ENCODE peak calls at places on chromosomes 6 and 20, in nine cellular contexts. O, I, E, V, U, J, R, F and H are unnamed samples.

GRCh38 chr6:7727150-7727950 is 1.5 kb downstream of the BMP6 start:
- DNase-seq in V (no peak), J (peak; percentile 32), I (no peak), U (peak; percentile 16), O (no peak), F (peak; percentile 21), R (peak; percentile 75), E (no peak), H (no peak)

GRCh38 chr6:41914869-41915268 is 6.1 kb downstream of the MED20 start:
- DNase-seq in V (no peak), U (no peak), I (no peak), F (no peak), O (no peak), E (no peak), J (no peak), R (no peak), H (no peak)

GRCh38 chr6:82270791-82271392 is 23.3 kb upstream of the IBTK start:
- DNase-seq in U (peak; percentile 21), F (peak; percentile 53), V (no peak), R (no peak), E (no peak), I (peak; percentile 40), O (no peak), J (peak; percentile 36), H (no peak)

GRCh38 chr6:81909981-81910910 is 157.8 kb upstream of the TENT5A start:
- DNase-seq in U (no peak), O (no peak), F (no peak), V (no peak), I (no peak), E (no peak), R (no peak), J (no peak), H (no peak)

GRCh38 chr20:6299451-6299850 is 176.6 kb upstream of the FERMT1 start:
- DNase-seq in F (no peak), I (no peak), U (no peak), O (no peak), V (no peak), E (no peak), R (no peak), J (no peak), H (no peak)

GRCh38 chr6:38012573-38012972 is 193.0 kb downstream of the ZFAND3 start:
- DNase-seq in U (peak; percentile 30), F (peak; percentile 11), V (no peak), E (no peak), R (no peak), J (peak; percentile 47), O (no peak), I (peak; percentile 47), H (no peak)

GRCh38 chr20:10171864-10172751 is 46.5 kb upstream of the SNAP25 start:
- DNase-seq in I (no peak), E (peak; percentile 27), O (no peak), V (peak; percentile 40), J (peak; percentile 84), U (peak; percentile 9), R (peak; percentile 87), F (no peak), H (no peak)

GRCh38 chr6:100171533-100172321 is 177.7 kb upstream of the MCHR2 start:
- DNase-seq in R (no peak), I (no peak), J (no peak), O (no peak), F (no peak), V (no peak), E (no peak), U (peak; percentile 90), H (no peak)

GRCh38 chr6:42224222-42225042 is 6.8 kb upstream of the MRPS10 start:
- DNase-seq in F (no peak), R (no peak), O (no peak), J (peak; percentile 88), U (peak; percentile 94), I (peak; percentile 50), V (no peak), E (no peak), H (no peak)

GRCh38 chr20:12040261-12040660 is 122.6 kb downstream of the BTBD3 start:
- DNase-seq in F (no peak), U (no peak), E (no peak), I (no peak), J (no peak), V (no peak), O (no peak), R (no peak), H (no peak)

DNA sequence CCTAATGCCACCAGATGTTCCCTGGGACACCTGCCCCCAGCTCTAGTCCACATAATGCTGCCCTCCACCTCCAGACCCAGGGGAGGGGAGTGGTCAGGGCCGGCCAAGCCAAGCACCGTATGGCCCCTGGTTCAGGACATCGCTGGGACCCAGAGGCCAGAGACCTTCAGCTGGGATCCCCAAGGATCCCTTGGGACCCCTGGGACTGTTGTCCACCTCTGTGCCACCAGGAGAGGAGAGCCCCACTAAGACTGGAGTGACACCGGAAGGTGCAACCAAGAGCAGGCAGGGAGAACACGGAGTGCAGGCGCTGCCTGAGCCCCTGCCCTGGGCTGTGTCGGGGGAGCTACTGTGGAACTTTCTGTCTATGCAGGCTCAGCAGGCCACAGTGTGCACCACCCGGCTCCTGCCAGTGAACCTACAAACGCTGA is 43.6 kb downstream of the CTCFL start:
- DNase-seq in R (no peak), V (no peak), J (no peak), F (peak; percentile 78), O (no peak), I (no peak), E (no peak), U (no peak), H (no peak)
- H3K4me1 ChIP-seq in R (no peaks in the 10 kb centered on the region), V (no peaks in the 10 kb centered on the region), J (no peaks in the 10 kb centered on the region), F (peaks cover 67% of the 10 kb centered on the region), O (no peaks in the 10 kb centered on the region), I (peaks cover 14% of the 10 kb centered on the region), E (no peaks in the 10 kb centered on the region), U (no peaks in the 10 kb centered on the region), H (peaks cover under 1% of the 10 kb centered on the region)

DNA sequence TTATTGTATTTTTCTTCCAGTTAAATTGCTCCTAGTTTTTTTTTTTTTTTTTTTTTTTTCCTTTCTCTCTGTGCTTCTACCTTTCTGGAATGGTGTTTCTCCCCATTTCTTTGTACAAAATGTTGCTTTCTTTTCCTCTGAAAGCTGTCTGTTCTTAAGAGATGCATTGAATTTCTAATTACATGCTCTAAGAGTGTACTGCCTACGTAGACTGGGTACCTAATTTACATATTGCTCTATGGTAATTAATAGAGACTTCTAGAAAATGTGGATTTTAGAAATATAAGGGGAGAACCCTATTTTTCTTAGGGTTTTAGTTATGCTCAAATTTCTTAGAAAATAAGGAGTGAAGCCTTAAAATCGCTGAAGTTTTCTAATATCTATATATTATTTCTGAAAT is 13.8 kb downstream of the KCNQ5 start:
- DNase-seq in J (no peak), R (no peak), I (no peak), F (no peak), E (no peak), U (no peak), O (no peak), V (no peak), H (no peak)
- H3K4me3 ChIP-seq in J (no peak overlapping the region), R (no peak overlapping the region), I (no peak overlapping the region), F (no peak overlapping the region), E (no peak overlapping the region), U (no peak overlapping the region), O (no peak overlapping the region), V (no peak overlapping the region), H (no peak overlapping the region)

GRCh38 chr20:51507357-51508036 is 35.0 kb downstream of the NFATC2 start:
- DNase-seq in J (no peak), O (no peak), I (no peak), E (no peak), U (no peak), F (no peak), V (no peak), R (no peak), H (no peak)

GRCh38 chr20:51508158-51508557 is 34.4 kb downstream of the NFATC2 start:
- DNase-seq in V (no peak), R (no peak), J (no peak), E (no peak), O (no peak), I (no peak), F (no peak), U (no peak), H (no peak)

GRCh38 chr20:51503376-51503775 is 39.1 kb downstream of the NFATC2 start:
- DNase-seq in R (no peak), U (no peak), F (no peak), E (no peak), J (no peak), I (no peak), V (no peak), O (no peak), H (no peak)

GRCh38 chr20:51506527-51507356 is 35.8 kb downstream of the NFATC2 start:
- DNase-seq in R (no peak), J (no peak), V (no peak), F (no peak), I (no peak), E (no peak), O (no peak), U (no peak), H (no peak)

GRCh38 chr20:51505566-51505965 is 37.0 kb downstream of the NFATC2 start:
- DNase-seq in O (no peak), V (no peak), J (no peak), R (no peak), I (no peak), F (no peak), U (no peak), E (no peak), H (no peak)
- H3K27ac ChIP-seq in O (no peak overlapping the region), V (no peak overlapping the region), J (no peak overlapping the region), R (no peak overlapping the region), I (no peak overlapping the region), F (no peak overlapping the region), U (no peak overlapping the region), E (no peak overlapping the region), H (no peak overlapping the region)

DNA sequence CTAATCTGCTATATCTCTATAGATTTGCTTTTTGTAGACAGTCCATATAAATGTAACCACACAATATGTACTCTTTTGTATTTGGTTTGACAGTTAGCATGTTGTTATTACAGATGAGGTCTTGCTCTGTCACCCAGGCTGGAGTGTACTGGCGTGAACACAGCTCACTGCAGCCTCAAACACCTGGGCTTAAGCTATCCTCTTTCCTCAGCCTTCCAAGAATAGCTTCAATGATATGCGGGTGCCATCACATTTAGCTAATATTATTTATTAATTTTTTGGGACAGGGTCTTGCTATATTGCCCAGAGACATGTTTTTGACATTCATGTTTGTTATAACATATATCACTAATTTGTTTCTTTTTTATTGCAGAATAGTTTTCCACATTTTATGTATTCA is 10.8 kb downstream of the REPS1 start:
- DNase-seq in O (no peak), R (no peak), U (no peak), J (no peak), V (no peak), F (no peak), E (no peak), I (no peak), H (no peak)
- H3K4me1 ChIP-seq in O (peaks cover 59% of the 10 kb centered on the region), R (no peaks in the 10 kb centered on the region), U (peaks cover 38% of the 10 kb centered on the region), J (peaks cover 24% of the 10 kb centered on the region), V (peaks cover 53% of the 10 kb centered on the region), F (peaks cover 5% of the 10 kb centered on the region), E (peaks cover 14% of the 10 kb centered on the region), I (peaks cover 1% of the 10 kb centered on the region), H (peaks cover 5% of the 10 kb centered on the region)